ENCODE peak calls at places on chromosomes 6 and 20, in nine cellular contexts. F is A549; B is bronchial epithelial cell; P is activated T-helper 1 cell treated with anti-CD3 and anti-CD28 coated beads, Interleukin-12 subunit alpha, Interleukin-12 subunit beta, Interleukin-2, Interleukin-4 antibody, amounts not matched to agents 30 ng/mL and 10 ng/mL and 1 ng/mL, durations not matched to agents 14 hours and 24 hours and 36 hours; J is PC-3; O is T-helper 22 cell; L is occipital lobe; C is NCI-H345; K is stimulated activated CD4-positive, alpha-beta T cell treated with anti-CD3 and anti-CD28 coated beads, Interleukin-12 subunit alpha, Interleukin-12 subunit beta, amount 100 ng/mL, for 4 hours. H is an unnamed sample.
A peak's percentile ranks its signal among the peaks of the same experiment; 100 is the strongest.

GRCh38 chr6:45478235-45478634 is 100.5 kb upstream of the SUPT3H start:
- DNase-seq in B (peak; percentile 96), J (peak; percentile 71), K (no peak), P (no peak), L (no peak), F (no peak), C (no peak), O (no peak), H (no peak)

GRCh38 chr6:100704941-100705340 is 176.2 kb downstream of the ASCC3 start:
- DNase-seq in K (no peak), O (no peak), C (no peak), P (no peak), F (no peak), L (no peak), J (no peak), B (no peak), H (no peak)

GRCh38 chr6:85771455-85771854 is 128.8 kb upstream of the SYNCRIP start:
- DNase-seq in F (no peak), C (no peak), B (no peak), O (no peak), L (no peak), P (no peak), J (no peak), K (no peak), H (no peak)

GRCh38 chr20:59005523-59006166 is 1.4 kb downstream of the CTSZ start:
- DNase-seq in J (no peak), P (no peak), B (no peak), F (no peak), O (no peak), K (no peak), C (no peak), L (no peak), H (no peak)

GRCh38 chr6:11236351-11236750 is 3.9 kb upstream of the NEDD9 start:
- DNase-seq in J (no peak), K (no peak), P (peak; percentile 51), F (no peak), O (peak; percentile 41), L (no peak), B (peak; percentile 93), C (no peak), H (no peak)

GRCh38 chr6:42914546-42914945 is 1.3 kb upstream of the PTCRA start:
- DNase-seq in K (no peak), C (no peak), J (no peak), P (no peak), B (no peak), L (no peak), O (no peak), F (no peak), H (no peak)

GRCh38 chr6:112254921-112255320 is 554 bp upstream of the LAMA4 start:
- DNase-seq in J (no peak), K (no peak), P (no peak), O (no peak), B (no peak), F (no peak), L (no peak), C (no peak), H (no peak)

GRCh38 chr6:22470454-22471368 is 98.7 kb upstream of the HDGFL1 start:
- DNase-seq in C (peak; percentile 75), K (no peak), P (no peak), B (peak; percentile 64), O (no peak), L (no peak), J (peak; percentile 89), F (peak; percentile 35), H (no peak)

GRCh38 chr6:165117121-165117520 is 192.3 kb downstream of the C6orf118 start:
- DNase-seq in J (no peak), B (peak; percentile 61), P (no peak), K (no peak), C (no peak), O (no peak), F (no peak), L (no peak), H (peak; percentile 27)

GRCh38 chr6:113172531-113172966 is 684.6 kb upstream of the MARCKS start:
- DNase-seq in O (no peak), P (no peak), C (peak; percentile 77), F (no peak), L (peak; percentile 76), K (no peak), J (no peak), B (no peak), H (no peak)

GRCh38 chr6:91132461-91132860 is 545.6 kb upstream of the MAP3K7 start:
- DNase-seq in L (no peak), B (peak; percentile 71), J (peak; percentile 18), C (no peak), O (no peak), P (no peak), K (no peak), F (no peak), H (no peak)

GRCh38 chr20:43948455-43948854 is 33.8 kb downstream of the TOX2 start:
- DNase-seq in F (no peak), K (no peak), B (no peak), C (peak; percentile 42), J (no peak), P (no peak), O (no peak), L (no peak), H (no peak)

GRCh38 chr6:107571354-107571753 is 81.4 kb downstream of the SOBP start:
- DNase-seq in B (peak; percentile 32), K (no peak), L (no peak), J (no peak), F (no peak), O (no peak), P (no peak), C (no peak), H (no peak)

GRCh38 chr6:13462380-13463326 is 24.7 kb downstream of the GFOD1 start:
- DNase-seq in C (no peak), L (no peak), O (no peak), B (no peak), F (no peak), K (no peak), P (no peak), J (no peak), H (no peak)

GRCh38 chr6:130853555-130854183 is 26.5 kb downstream of the SMLR1 start:
- DNase-seq in L (no peak), F (no peak), B (peak; percentile 14), K (no peak), C (no peak), O (no peak), P (no peak), J (no peak), H (no peak)

GRCh38 chr20:4545526-4545925 is 176.2 kb upstream of the PRND start:
- DNase-seq in C (no peak), O (no peak), L (no peak), B (no peak), J (no peak), F (no peak), P (no peak), K (no peak), H (no peak)

GRCh38 chr20:1204061-1204460 is 807 bp downstream of the C20orf202 start:
- DNase-seq in O (no peak), J (no peak), B (no peak), C (no peak), K (no peak), F (no peak), L (no peak), P (no peak), H (no peak)

GRCh38 chr20:42531675-42531985 is 658.1 kb downstream of the PTPRT start:
- DNase-seq in B (no peak), J (no peak), F (no peak), C (peak; percentile 91), L (peak; percentile 7), K (no peak), P (no peak), O (no peak), H (no peak)

GRCh38 chr6:161584051-161584450 is 310.2 kb upstream of the AGPAT4 start:
- DNase-seq in F (no peak), C (no peak), B (peak; percentile 29), O (no peak), K (no peak), L (no peak), J (peak; percentile 29), P (no peak), H (no peak)

GRCh38 chr6:155440758-155441157 is 14.9 kb downstream of the NOX3 start:
- DNase-seq in K (no peak), C (no peak), O (no peak), B (no peak), F (no peak), J (no peak), L (no peak), P (no peak), H (no peak)

GRCh38 chr20:59192533-59192896 is 28.9 kb downstream of the ZNF831 start:
- DNase-seq in L (no peak), J (no peak), K (no peak), P (no peak), F (no peak), O (no peak), C (no peak), B (no peak), H (no peak)

GRCh38 chr6:169328112-169328801 is 74.6 kb upstream of the THBS2 start:
- DNase-seq in L (no peak), F (no peak), K (no peak), B (peak; percentile 34), O (no peak), J (no peak), C (no peak), P (no peak), H (no peak)

GRCh38 chr20:20366551-20366895 is 1.4 kb upstream of the INSM1 start:
- DNase-seq in L (no peak), K (no peak), P (no peak), F (no peak), C (peak; percentile 84), B (no peak), J (no peak), O (no peak), H (no peak)

GRCh38 chr20:40930561-40930960 is 98.1 kb upstream of the TOP1 start:
- DNase-seq in P (no peak), L (no peak), B (peak; percentile 16), O (no peak), C (no peak), F (no peak), J (no peak), K (no peak), H (no peak)

GRCh38 chr20:47274449-47275108 is 81.9 kb downstream of the ZMYND8 start:
- DNase-seq in P (peak; percentile 28), F (peak; percentile 87), O (no peak), C (no peak), J (peak; percentile 95), B (peak; percentile 95), K (no peak), L (no peak), H (peak; percentile 93)

GRCh38 chr6:18264338-18265098 is at the start of gene DEK:
- DNase-seq in C (peak; percentile 90), O (peak; percentile 75), B (peak; percentile 52), J (peak; percentile 80), K (peak; percentile 79), L (peak; percentile 95), P (peak; percentile 77), F (peak; percentile 84), H (no peak)

H was measured in retinal pigment epithelial cell.